ENCODE peak calls at places on chromosomes 7 and 10, in nine cellular contexts. One of them, this sample, is unnamed.

GRCh38 chr10:116880716-116881440 is 31.6 kb downstream of the ENO4 start:
- DNase-seq in body of pancreas: no peak
- DNase-seq in GM20000: no peak
- DNase-seq in AG04450: no peak
- DNase-seq in prostate gland: no peak
- DNase-seq in epithelial cell of esophagus: peak
- DNase-seq in CD8-positive, alpha-beta T cell: no peak
- DNase-seq in choroid plexus epithelial cell: no peak
- DNase-seq in hepatocyte: no peak
- DNase-seq in this sample: no peak

GRCh38 chr7:69656890-69657289 is 58.6 kb downstream of the AUTS2 start:
- DNase-seq in body of pancreas: no peak
- DNase-seq in GM20000: no peak
- DNase-seq in AG04450: no peak
- DNase-seq in prostate gland: no peak
- DNase-seq in epithelial cell of esophagus: no peak
- DNase-seq in CD8-positive, alpha-beta T cell: no peak
- DNase-seq in choroid plexus epithelial cell: peak
- DNase-seq in hepatocyte: no peak
- DNase-seq in this sample: no peak

GRCh38 chr7:145848691-145849090 is 267.9 kb upstream of the CNTNAP2 start:
- DNase-seq in body of pancreas: no peak
- DNase-seq in GM20000: no peak
- DNase-seq in AG04450: no peak
- DNase-seq in prostate gland: no peak
- DNase-seq in epithelial cell of esophagus: no peak
- DNase-seq in CD8-positive, alpha-beta T cell: no peak
- DNase-seq in choroid plexus epithelial cell: peak
- DNase-seq in hepatocyte: peak
- DNase-seq in this sample: no peak

GRCh38 chr10:102580230-102580629 is 64.0 kb upstream of the TRIM8 start:
- DNase-seq in body of pancreas: no peak
- DNase-seq in GM20000: no peak
- DNase-seq in AG04450: peak
- DNase-seq in prostate gland: no peak
- DNase-seq in epithelial cell of esophagus: no peak
- DNase-seq in CD8-positive, alpha-beta T cell: no peak
- DNase-seq in choroid plexus epithelial cell: peak
- DNase-seq in hepatocyte: no peak
- DNase-seq in this sample: no peak

GRCh38 chr10:18666810-18667209 is 7.6 kb downstream of the ARL5B start:
- DNase-seq in body of pancreas: no peak
- DNase-seq in GM20000: no peak
- DNase-seq in AG04450: no peak
- DNase-seq in prostate gland: no peak
- DNase-seq in epithelial cell of esophagus: peak
- DNase-seq in CD8-positive, alpha-beta T cell: no peak
- DNase-seq in choroid plexus epithelial cell: peak
- DNase-seq in hepatocyte: no peak
- DNase-seq in this sample: no peak

GRCh38 chr7:92359801-92360200 is 87.5 kb upstream of the GATAD1 start:
- DNase-seq in body of pancreas: no peak
- DNase-seq in GM20000: no peak
- DNase-seq in AG04450: no peak
- DNase-seq in prostate gland: no peak
- DNase-seq in epithelial cell of esophagus: no peak
- DNase-seq in CD8-positive, alpha-beta T cell: no peak
- DNase-seq in choroid plexus epithelial cell: peak
- DNase-seq in hepatocyte: no peak
- DNase-seq in this sample: no peak

GRCh38 chr7:34227525-34227924 is 322.2 kb downstream of the BMPER start:
- DNase-seq in body of pancreas: no peak
- DNase-seq in GM20000: no peak
- DNase-seq in AG04450: no peak
- DNase-seq in prostate gland: no peak
- DNase-seq in epithelial cell of esophagus: no peak
- DNase-seq in CD8-positive, alpha-beta T cell: no peak
- DNase-seq in choroid plexus epithelial cell: no peak
- DNase-seq in hepatocyte: no peak
- DNase-seq in this sample: peak

GRCh38 chr7:101185258-101185839 is 5.3 kb upstream of the NAT16 start:
- DNase-seq in body of pancreas: no peak
- DNase-seq in GM20000: no peak
- DNase-seq in AG04450: no peak
- DNase-seq in prostate gland: no peak
- DNase-seq in epithelial cell of esophagus: peak
- DNase-seq in CD8-positive, alpha-beta T cell: no peak
- DNase-seq in choroid plexus epithelial cell: no peak
- DNase-seq in hepatocyte: peak
- DNase-seq in this sample: no peak

GRCh38 chr7:18356195-18356645 is 139.3 kb upstream of the HDAC9 start:
- DNase-seq in body of pancreas: no peak
- DNase-seq in GM20000: peak
- DNase-seq in AG04450: no peak
- DNase-seq in prostate gland: no peak
- DNase-seq in epithelial cell of esophagus: peak
- DNase-seq in CD8-positive, alpha-beta T cell: no peak
- DNase-seq in choroid plexus epithelial cell: peak
- DNase-seq in hepatocyte: peak
- DNase-seq in this sample: no peak

GRCh38 chr7:113873554-113874151 is 45.2 kb downstream of the PPP1R3A start:
- DNase-seq in body of pancreas: no peak
- DNase-seq in GM20000: no peak
- DNase-seq in AG04450: no peak
- DNase-seq in prostate gland: no peak
- DNase-seq in epithelial cell of esophagus: peak
- DNase-seq in CD8-positive, alpha-beta T cell: no peak
- DNase-seq in choroid plexus epithelial cell: peak
- DNase-seq in hepatocyte: no peak
- DNase-seq in this sample: no peak

GRCh38 chr10:117075064-117075463 is 63.0 kb downstream of the VAX1 start:
- DNase-seq in body of pancreas: no peak
- DNase-seq in GM20000: no peak
- DNase-seq in AG04450: no peak
- DNase-seq in prostate gland: no peak
- DNase-seq in epithelial cell of esophagus: peak
- DNase-seq in CD8-positive, alpha-beta T cell: no peak
- DNase-seq in choroid plexus epithelial cell: peak
- DNase-seq in hepatocyte: peak
- DNase-seq in this sample: no peak

GRCh38 chr10:91077549-91078017 is 142.9 kb upstream of the PCGF5 start:
- DNase-seq in body of pancreas: peak
- DNase-seq in GM20000: no peak
- DNase-seq in AG04450: no peak
- DNase-seq in prostate gland: peak
- DNase-seq in epithelial cell of esophagus: peak
- DNase-seq in CD8-positive, alpha-beta T cell: no peak
- DNase-seq in choroid plexus epithelial cell: peak
- DNase-seq in hepatocyte: no peak
- DNase-seq in this sample: no peak

GRCh38 chr7:73701357-73701995 is 18.0 kb downstream of the STX1A start:
- DNase-seq in body of pancreas: peak
- DNase-seq in GM20000: peak
- DNase-seq in AG04450: no peak
- DNase-seq in prostate gland: no peak
- DNase-seq in epithelial cell of esophagus: peak
- DNase-seq in CD8-positive, alpha-beta T cell: no peak
- DNase-seq in choroid plexus epithelial cell: peak
- DNase-seq in hepatocyte: peak
- DNase-seq in this sample: peak

GRCh38 chr10:101560293-101561067 is 27.6 kb downstream of the POLL start:
- DNase-seq in body of pancreas: no peak
- DNase-seq in GM20000: no peak
- DNase-seq in AG04450: no peak
- DNase-seq in prostate gland: no peak
- DNase-seq in epithelial cell of esophagus: no peak
- DNase-seq in CD8-positive, alpha-beta T cell: no peak
- DNase-seq in choroid plexus epithelial cell: no peak
- DNase-seq in hepatocyte: no peak
- DNase-seq in this sample: no peak

GRCh38 chr7:158017226-158018060 is 570.2 kb downstream of the PTPRN2 start:
- DNase-seq in body of pancreas: no peak
- DNase-seq in GM20000: no peak
- DNase-seq in AG04450: no peak
- DNase-seq in prostate gland: no peak
- DNase-seq in epithelial cell of esophagus: no peak
- DNase-seq in CD8-positive, alpha-beta T cell: no peak
- DNase-seq in choroid plexus epithelial cell: no peak
- DNase-seq in hepatocyte: no peak
- DNase-seq in this sample: no peak

GRCh38 chr7:92778972-92779371 is 57.4 kb downstream of the CDK6 start:
- DNase-seq in body of pancreas: no peak
- DNase-seq in GM20000: no peak
- DNase-seq in AG04450: no peak
- DNase-seq in prostate gland: no peak
- DNase-seq in epithelial cell of esophagus: peak
- DNase-seq in CD8-positive, alpha-beta T cell: no peak
- DNase-seq in choroid plexus epithelial cell: peak
- DNase-seq in hepatocyte: no peak
- DNase-seq in this sample: no peak

GRCh38 chr7:13990319-13990983 is 985 bp upstream of the ETV1 start:
- DNase-seq in body of pancreas: peak
- DNase-seq in GM20000: peak
- DNase-seq in AG04450: no peak
- DNase-seq in prostate gland: peak
- DNase-seq in epithelial cell of esophagus: peak
- DNase-seq in CD8-positive, alpha-beta T cell: no peak
- DNase-seq in choroid plexus epithelial cell: peak
- DNase-seq in hepatocyte: peak
- DNase-seq in this sample: peak

GRCh38 chr7:99156649-99157048 is 12.7 kb upstream of the SMURF1 start:
- DNase-seq in body of pancreas: no peak
- DNase-seq in GM20000: no peak
- DNase-seq in AG04450: no peak
- DNase-seq in prostate gland: no peak
- DNase-seq in epithelial cell of esophagus: no peak
- DNase-seq in CD8-positive, alpha-beta T cell: no peak
- DNase-seq in choroid plexus epithelial cell: no peak
- DNase-seq in hepatocyte: no peak
- DNase-seq in this sample: no peak

GRCh38 chr10:133358162-133358919 is 522 bp upstream of the FUOM start:
- DNase-seq in body of pancreas: peak
- DNase-seq in GM20000: no peak
- DNase-seq in AG04450: no peak
- DNase-seq in prostate gland: no peak
- DNase-seq in epithelial cell of esophagus: no peak
- DNase-seq in CD8-positive, alpha-beta T cell: no peak
- DNase-seq in choroid plexus epithelial cell: no peak
- DNase-seq in hepatocyte: no peak
- DNase-seq in this sample: no peak

DNA sequence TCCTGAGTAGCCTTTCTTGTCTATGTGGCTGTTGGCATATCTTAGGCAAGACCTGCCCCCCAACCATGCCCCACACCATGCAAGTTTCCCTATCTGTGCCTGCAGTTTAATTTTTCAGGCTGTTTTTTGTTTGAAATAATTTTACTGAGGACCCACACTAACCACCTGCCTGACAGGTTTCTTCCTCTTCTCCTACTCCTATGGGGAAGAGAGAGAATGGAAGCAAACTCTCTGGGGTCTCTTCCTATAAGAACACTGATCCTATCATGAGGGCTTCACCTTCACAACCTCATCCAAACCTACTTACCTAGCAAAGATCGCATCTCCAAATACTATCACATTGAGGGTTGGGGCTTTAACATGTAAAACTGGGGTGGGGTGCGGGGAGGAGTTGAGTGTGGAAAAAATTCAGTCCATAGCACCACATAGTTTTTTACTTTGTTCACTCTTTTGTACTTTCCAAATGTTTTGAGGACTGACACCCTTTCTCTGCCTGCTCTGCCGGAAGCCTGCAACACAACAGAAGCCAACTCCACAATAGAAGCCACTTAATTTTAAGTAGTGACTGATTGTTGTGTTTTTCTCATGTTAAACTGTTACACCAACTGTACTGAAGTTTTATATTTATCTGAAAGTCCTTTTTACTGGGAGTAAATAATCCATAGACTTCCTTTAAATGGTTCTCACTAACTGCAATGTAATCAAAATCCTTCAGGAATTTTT is 67.2 kb upstream of the CSTF2T start:
- DNase-seq in body of pancreas: no peak
- DNase-seq in GM20000: no peak
- DNase-seq in AG04450: no peak
- DNase-seq in prostate gland: no peak
- DNase-seq in epithelial cell of esophagus: no peak
- DNase-seq in CD8-positive, alpha-beta T cell: no peak
- DNase-seq in choroid plexus epithelial cell: no peak
- DNase-seq in hepatocyte: no peak
- DNase-seq in this sample: no peak
- TF ChIP-seq CTCF in body of pancreas: no peak
- TF ChIP-seq CTCF in GM20000: no peak
- TF ChIP-seq CTCF in AG04450: no peak
- TF ChIP-seq CTCF in prostate gland: no peak
- TF ChIP-seq CTCF in epithelial cell of esophagus: no peak
- TF ChIP-seq CTCF in CD8-positive, alpha-beta T cell: no peak
- TF ChIP-seq CTCF in choroid plexus epithelial cell: no peak
- TF ChIP-seq CTCF in hepatocyte: no peak
- TF ChIP-seq CTCF in this sample: no peak

GRCh38 chr7:29622335-29623265 is 59.0 kb downstream of the PRR15 start:
- DNase-seq in body of pancreas: no peak
- DNase-seq in GM20000: no peak
- DNase-seq in AG04450: peak
- DNase-seq in prostate gland: no peak
- DNase-seq in epithelial cell of esophagus: peak
- DNase-seq in CD8-positive, alpha-beta T cell: no peak
- DNase-seq in choroid plexus epithelial cell: peak
- DNase-seq in hepatocyte: peak
- DNase-seq in this sample: no peak
- TF ChIP-seq CTCF in body of pancreas: no peak
- TF ChIP-seq CTCF in GM20000: no peak
- TF ChIP-seq CTCF in AG04450: no peak
- TF ChIP-seq CTCF in prostate gland: no peak
- TF ChIP-seq CTCF in epithelial cell of esophagus: no peak
- TF ChIP-seq CTCF in CD8-positive, alpha-beta T cell: no peak
- TF ChIP-seq CTCF in choroid plexus epithelial cell: no peak
- TF ChIP-seq CTCF in hepatocyte: no peak
- TF ChIP-seq CTCF in this sample: no peak

GRCh38 chr10:34526758-34527730 is 288.1 kb downstream of the PARD3 start:
- DNase-seq in body of pancreas: no peak
- DNase-seq in GM20000: no peak
- DNase-seq in AG04450: peak
- DNase-seq in prostate gland: no peak
- DNase-seq in epithelial cell of esophagus: peak
- DNase-seq in CD8-positive, alpha-beta T cell: no peak
- DNase-seq in choroid plexus epithelial cell: peak
- DNase-seq in hepatocyte: peak
- DNase-seq in this sample: no peak
- TF ChIP-seq CTCF in body of pancreas: no peak
- TF ChIP-seq CTCF in GM20000: no peak
- TF ChIP-seq CTCF in AG04450: peak
- TF ChIP-seq CTCF in prostate gland: no peak
- TF ChIP-seq CTCF in epithelial cell of esophagus: no peak
- TF ChIP-seq CTCF in CD8-positive, alpha-beta T cell: no peak
- TF ChIP-seq CTCF in choroid plexus epithelial cell: peak
- TF ChIP-seq CTCF in hepatocyte: no peak
- TF ChIP-seq CTCF in this sample: no peak

DNA sequence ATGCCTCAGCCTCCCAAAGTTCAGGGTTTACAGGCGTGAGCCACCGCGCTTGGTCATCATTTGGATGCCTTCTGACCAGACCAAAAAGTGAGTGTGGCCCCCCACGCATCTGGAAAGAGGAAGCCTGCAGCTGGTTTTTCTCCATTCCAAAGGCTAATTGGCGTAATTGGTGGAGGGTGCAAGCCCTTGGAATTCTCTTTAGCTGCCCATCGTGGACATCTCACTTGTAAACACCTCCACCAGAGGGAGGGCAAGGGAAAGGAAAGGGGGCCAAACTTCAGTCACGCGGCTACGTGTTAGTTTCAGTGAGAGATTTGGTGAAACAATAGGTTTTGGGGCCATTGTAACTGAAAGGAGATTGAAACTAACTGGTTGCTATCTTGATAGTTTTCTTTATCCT is 4.1 kb upstream of the ARHGAP21 start:
- DNase-seq in body of pancreas: no peak
- DNase-seq in GM20000: no peak
- DNase-seq in AG04450: no peak
- DNase-seq in prostate gland: no peak
- DNase-seq in epithelial cell of esophagus: no peak
- DNase-seq in CD8-positive, alpha-beta T cell: no peak
- DNase-seq in choroid plexus epithelial cell: peak
- DNase-seq in hepatocyte: peak
- DNase-seq in this sample: peak
- TF ChIP-seq CTCF in body of pancreas: no peak
- TF ChIP-seq CTCF in GM20000: no peak
- TF ChIP-seq CTCF in AG04450: peak
- TF ChIP-seq CTCF in prostate gland: no peak
- TF ChIP-seq CTCF in epithelial cell of esophagus: no peak
- TF ChIP-seq CTCF in CD8-positive, alpha-beta T cell: no peak
- TF ChIP-seq CTCF in choroid plexus epithelial cell: peak
- TF ChIP-seq CTCF in hepatocyte: peak
- TF ChIP-seq CTCF in this sample: no peak